ENCODE peak calls at places on chromosomes 6 and 20, in nine cellular contexts. H, C, L, S, Y, V, Q, I and P are unnamed samples.

GRCh38 chr20:63846128-63846771 is 15.0 kb upstream of the ABHD16B start:
- DNase-seq in H (no peak), C (no peak), L (no peak), S (peak; percentile 93), Y (peak; percentile 45), V (no peak), Q (no peak), I (no peak), P (peak; percentile 19)

GRCh38 chr20:13294522-13294921 is 73.4 kb downstream of the ISM1 start:
- DNase-seq in H (no peak), C (no peak), L (no peak), S (no peak), Y (no peak), V (no peak), Q (no peak), I (no peak), P (no peak)

GRCh38 chr6:169857343-169858292 is 106.2 kb downstream of the ERMARD start:
- DNase-seq in H (no peak), C (no peak), L (no peak), S (no peak), Y (no peak), V (no peak), Q (no peak), I (no peak), P (no peak)

GRCh38 chr6:159691963-159692287 is 1.1 kb downstream of the SOD2 start:
- DNase-seq in H (no peak), C (no peak), L (no peak), S (no peak), Y (no peak), V (no peak), Q (no peak), I (peak; percentile 14), P (no peak)

GRCh38 chr6:134029495-134030455 is 22.6 kb downstream of the SLC2A12 start:
- DNase-seq in H (peak; percentile 79), C (no peak), L (no peak), S (peak; percentile 80), Y (peak; percentile 23), V (no peak), Q (no peak), I (peak; percentile 33), P (peak; percentile 32)

GRCh38 chr20:4787069-4787468 is 65.4 kb downstream of the PRND start:
- DNase-seq in H (no peak), C (no peak), L (no peak), S (peak; percentile 77), Y (no peak), V (no peak), Q (no peak), I (no peak), P (peak; percentile 40)

GRCh38 chr6:139289233-139289632 is 2.6 kb downstream of the TXLNB start:
- DNase-seq in H (no peak), C (no peak), L (no peak), S (no peak), Y (no peak), V (no peak), Q (no peak), I (no peak), P (no peak)

GRCh38 chr6:107115695-107116327 is 496 bp upstream of the BEND3 start:
- DNase-seq in H (peak; percentile 29), C (peak; percentile 37), L (no peak), S (peak; percentile 34), Y (peak; percentile 61), V (peak; percentile 64), Q (no peak), I (peak; percentile 78), P (peak; percentile 42)

GRCh38 chr20:44609006-44609510 is 26.7 kb downstream of the PKIG start:
- DNase-seq in H (no peak), C (no peak), L (no peak), S (peak; percentile 60), Y (no peak), V (no peak), Q (no peak), I (no peak), P (no peak)